ENCODE peak calls at places on chromosomes 2 and 18, in five cellular contexts. One of them, this sample, is unnamed.
A peak's percentile ranks its signal among the peaks of the same experiment; 100 is the strongest.

GRCh38 chr18:52130621-52131020 is 209.4 kb upstream of the DCC start:
- DNase-seq in NCI-H2171 treated with DMSO at 0.1 percent for 48 hours: no peak
- DNase-seq in epithelial cell of esophagus: peak; percentile 67
- DNase-seq in EL: no peak
- DNase-seq in endothelial cell: no peak
- DNase-seq in this sample: peak; percentile 4

GRCh38 chr2:29011650-29012060 is 30.6 kb downstream of the TOGARAM2 start:
- DNase-seq in EL: no peak
- DNase-seq in endothelial cell: no peak
- DNase-seq in NCI-H2171 treated with DMSO at 0.1 percent for 48 hours: peak; percentile 51
- DNase-seq in epithelial cell of esophagus: no peak
- DNase-seq in this sample: no peak

GRCh38 chr18:73793386-73793785 is 354.2 kb downstream of the FBXO15 start:
- DNase-seq in epithelial cell of esophagus: peak; percentile 73
- DNase-seq in EL: peak; percentile 48
- DNase-seq in NCI-H2171 treated with DMSO at 0.1 percent for 48 hours: no peak
- DNase-seq in endothelial cell: no peak
- DNase-seq in this sample: peak; percentile 20

GRCh38 chr2:74516650-74517049 is 2.4 kb downstream of the TLX2 start:
- DNase-seq in epithelial cell of esophagus: no peak
- DNase-seq in EL: no peak
- DNase-seq in endothelial cell: no peak
- DNase-seq in NCI-H2171 treated with DMSO at 0.1 percent for 48 hours: no peak
- DNase-seq in this sample: no peak

GRCh38 chr2:60354713-60355112 is 198.7 kb downstream of the BCL11A start:
- DNase-seq in endothelial cell: no peak
- DNase-seq in EL: no peak
- DNase-seq in NCI-H2171 treated with DMSO at 0.1 percent for 48 hours: peak; percentile 73
- DNase-seq in epithelial cell of esophagus: peak; percentile 94
- DNase-seq in this sample: no peak

GRCh38 chr2:31475692-31476091 is 61.1 kb upstream of the XDH start:
- DNase-seq in NCI-H2171 treated with DMSO at 0.1 percent for 48 hours: no peak
- DNase-seq in epithelial cell of esophagus: peak; percentile 70
- DNase-seq in endothelial cell: no peak
- DNase-seq in EL: peak; percentile 84
- DNase-seq in this sample: peak; percentile 43

GRCh38 chr2:15163316-15163715 is 397.8 kb downstream of the NBAS start:
- DNase-seq in epithelial cell of esophagus: no peak
- DNase-seq in NCI-H2171 treated with DMSO at 0.1 percent for 48 hours: no peak
- DNase-seq in endothelial cell: no peak
- DNase-seq in EL: peak; percentile 4
- DNase-seq in this sample: no peak

GRCh38 chr18:28248653-28249052 is 71.7 kb upstream of the CDH2 start:
- DNase-seq in NCI-H2171 treated with DMSO at 0.1 percent for 48 hours: no peak
- DNase-seq in epithelial cell of esophagus: no peak
- DNase-seq in endothelial cell: no peak
- DNase-seq in EL: no peak
- DNase-seq in this sample: no peak

This sample was measured in retinal pigment epithelial cell.